ENCODE peak calls at places on chromosomes 5 and 9, in four cellular contexts. One of them, this sample, is unnamed.
A peak's percentile ranks its signal among the peaks of the same experiment; 100 is the strongest.

GRCh38 chr9:113373676-113374392 is 3.0 kb downstream of the HDHD3 start:
- DNase-seq in HepG2: no peak
- DNase-seq in HCT116: no peak
- DNase-seq in K562: no peak
- DNase-seq in this sample: no peak

GRCh38 chr9:27990524-27990923 is 417.2 kb upstream of the C9orf72 start:
- DNase-seq in HCT116: no peak
- DNase-seq in HepG2: no peak
- DNase-seq in K562: no peak
- DNase-seq in this sample: no peak

GRCh38 chr5:172542651-172543131 is 88.4 kb upstream of the SH3PXD2B start:
- DNase-seq in K562: no peak
- DNase-seq in HCT116: no peak
- DNase-seq in HepG2: no peak
- DNase-seq in this sample: no peak

GRCh38 chr5:172113036-172113435 is 75.0 kb downstream of the STK10 start:
- DNase-seq in K562: no peak
- DNase-seq in HCT116: no peak
- DNase-seq in HepG2: no peak
- DNase-seq in this sample: no peak

GRCh38 chr9:89598926-89599325 is 5.9 kb upstream of the GADD45G start:
- DNase-seq in K562: no peak
- DNase-seq in HCT116: no peak
- DNase-seq in HepG2: no peak
- DNase-seq in this sample: no peak

GRCh38 chr9:136121801-136122200 is 3.1 kb upstream of the TMEM250 start:
- DNase-seq in HepG2: no peak
- DNase-seq in HCT116: no peak
- DNase-seq in K562: no peak
- DNase-seq in this sample: no peak

GRCh38 chr9:28317706-28318210 is 744.5 kb upstream of the C9orf72 start:
- DNase-seq in HCT116: no peak
- DNase-seq in K562: no peak
- DNase-seq in HepG2: no peak
- DNase-seq in this sample: no peak

GRCh38 chr9:110777201-110777842 is 108.7 kb downstream of the MUSK start:
- DNase-seq in K562: no peak
- DNase-seq in HCT116: no peak
- DNase-seq in HepG2: no peak
- DNase-seq in this sample: no peak

GRCh38 chr9:86741311-86742215 is 205.7 kb downstream of the GAS1 start:
- DNase-seq in HepG2: no peak
- DNase-seq in K562: no peak
- DNase-seq in HCT116: peak; percentile 87
- DNase-seq in this sample: no peak

GRCh38 chr5:31854181-31854624 is 215.3 kb downstream of the PDZD2 start:
- DNase-seq in HepG2: no peak
- DNase-seq in HCT116: no peak
- DNase-seq in K562: no peak
- DNase-seq in this sample: no peak

GRCh38 chr5:75046366-75047142 is 5.8 kb downstream of the GCNT4 start:
- DNase-seq in HepG2: no peak
- DNase-seq in HCT116: no peak
- DNase-seq in K562: no peak
- DNase-seq in this sample: no peak

GRCh38 chr5:489689-490080 is 34.6 kb downstream of the SLC9A3 start:
- DNase-seq in K562: no peak
- DNase-seq in HCT116: no peak
- DNase-seq in HepG2: no peak
- DNase-seq in this sample: no peak

GRCh38 chr5:167861134-167861930 is 430.1 kb upstream of the WWC1 start:
- DNase-seq in HCT116: no peak
- DNase-seq in K562: no peak
- DNase-seq in HepG2: no peak
- DNase-seq in this sample: peak; percentile 15

GRCh38 chr9:126149661-126150060 is 177.0 kb upstream of the MVB12B start:
- DNase-seq in K562: no peak
- DNase-seq in HCT116: no peak
- DNase-seq in HepG2: peak; percentile 24
- DNase-seq in this sample: peak; percentile 20

GRCh38 chr9:129479217-129480011 is 141.5 kb downstream of the C9orf50 start:
- DNase-seq in K562: no peak
- DNase-seq in HCT116: no peak
- DNase-seq in HepG2: peak; percentile 49
- DNase-seq in this sample: no peak

GRCh38 chr9:129549684-129550083 is 71.2 kb downstream of the C9orf50 start:
- DNase-seq in HCT116: no peak
- DNase-seq in HepG2: no peak
- DNase-seq in K562: no peak
- DNase-seq in this sample: peak; percentile 87

GRCh38 chr9:123710299-123710698 is 219.6 kb downstream of the DENND1A start:
- DNase-seq in HCT116: no peak
- DNase-seq in K562: no peak
- DNase-seq in HepG2: no peak
- DNase-seq in this sample: no peak

GRCh38 chr5:1297243-1297642 is 2.4 kb upstream of the TERT start:
- DNase-seq in K562: no peak
- DNase-seq in HCT116: no peak
- DNase-seq in HepG2: no peak
- DNase-seq in this sample: no peak

GRCh38 chr5:132830436-132831094 is at the start of gene SHROOM1:
- DNase-seq in HepG2: peak; percentile 66
- DNase-seq in HCT116: peak; percentile 44
- DNase-seq in K562: peak; percentile 92
- DNase-seq in this sample: peak; percentile 83

GRCh38 chr9:98214811-98215210 is 22.4 kb upstream of the CORO2A start:
- DNase-seq in HepG2: no peak
- DNase-seq in K562: no peak
- DNase-seq in HCT116: no peak
- DNase-seq in this sample: no peak

GRCh38 chr9:30967484-30967883 is 1417.0 kb upstream of the ACO1 start:
- DNase-seq in K562: no peak
- DNase-seq in HepG2: no peak
- DNase-seq in HCT116: peak; percentile 3
- DNase-seq in this sample: no peak

GRCh38 chr5:150350524-150351344 is 6.8 kb upstream of the TCOF1 start:
- DNase-seq in HCT116: peak; percentile 76
- DNase-seq in K562: peak; percentile 80
- DNase-seq in HepG2: peak; percentile 91
- DNase-seq in this sample: peak; percentile 82

GRCh38 chr9:134748637-134749036 is 107.0 kb downstream of the COL5A1 start:
- DNase-seq in HepG2: no peak
- DNase-seq in K562: no peak
- DNase-seq in HCT116: no peak
- DNase-seq in this sample: no peak

GRCh38 chr9:126510564-126510963 is 103.2 kb upstream of the LMX1B start:
- DNase-seq in K562: no peak
- DNase-seq in HepG2: no peak
- DNase-seq in HCT116: no peak
- DNase-seq in this sample: no peak

GRCh38 chr5:74873525-74874249 is 7.5 kb upstream of the FAM169A start:
- DNase-seq in HCT116: no peak
- DNase-seq in K562: no peak
- DNase-seq in HepG2: peak; percentile 77
- DNase-seq in this sample: no peak

GRCh38 chr9:131625848-131626670 is 80.7 kb downstream of the PRRT1B start:
- DNase-seq in HepG2: no peak
- DNase-seq in K562: no peak
- DNase-seq in HCT116: no peak
- DNase-seq in this sample: peak; percentile 79

GRCh38 chr5:155368490-155368889 is 354.9 kb downstream of the KIF4B start:
- DNase-seq in K562: no peak
- DNase-seq in HepG2: no peak
- DNase-seq in HCT116: no peak
- DNase-seq in this sample: no peak

GRCh38 chr9:25994605-25995004 is 316.4 kb upstream of the TUSC1 start:
- DNase-seq in HCT116: no peak
- DNase-seq in K562: no peak
- DNase-seq in HepG2: no peak
- DNase-seq in this sample: no peak

GRCh38 chr9:123031963-123032362 is 1.5 kb upstream of the GPR21 start:
- DNase-seq in K562: no peak
- DNase-seq in HCT116: no peak
- DNase-seq in HepG2: no peak
- DNase-seq in this sample: no peak

GRCh38 chr5:10162468-10162867 is 87.2 kb downstream of the ATPSCKMT start:
- DNase-seq in HCT116: no peak
- DNase-seq in K562: no peak
- DNase-seq in HepG2: no peak
- DNase-seq in this sample: no peak

GRCh38 chr5:136195971-136196577 is 3.1 kb upstream of the SMIM32 start:
- DNase-seq in HepG2: no peak
- DNase-seq in HCT116: no peak
- DNase-seq in K562: no peak
- DNase-seq in this sample: peak; percentile 4

GRCh38 chr5:146533260-146533857 is 17.4 kb upstream of the GPR151 start:
- DNase-seq in K562: peak; percentile 57
- DNase-seq in HCT116: peak; percentile 73
- DNase-seq in HepG2: peak; percentile 66
- DNase-seq in this sample: peak; percentile 71

GRCh38 chr9:72836790-72837189 is 116.1 kb downstream of the ALDH1A1 start:
- DNase-seq in HepG2: no peak
- DNase-seq in HCT116: no peak
- DNase-seq in K562: no peak
- DNase-seq in this sample: no peak

GRCh38 chr9:111913159-111913558 is 16.5 kb downstream of the UGCG start:
- DNase-seq in HCT116: no peak
- DNase-seq in K562: no peak
- DNase-seq in HepG2: no peak
- DNase-seq in this sample: no peak

GRCh38 chr9:111910428-111910827 is 13.8 kb downstream of the UGCG start:
- DNase-seq in K562: no peak
- DNase-seq in HepG2: no peak
- DNase-seq in HCT116: no peak
- DNase-seq in this sample: no peak

GRCh38 chr9:111904889-111905288 is 8.3 kb downstream of the UGCG start:
- DNase-seq in K562: no peak
- DNase-seq in HepG2: no peak
- DNase-seq in HCT116: no peak
- DNase-seq in this sample: no peak

GRCh38 chr9:111914749-111915424 is 18.3 kb downstream of the UGCG start:
- DNase-seq in HepG2: no peak
- DNase-seq in K562: no peak
- DNase-seq in HCT116: no peak
- DNase-seq in this sample: peak; percentile 38

GRCh38 chr9:111909444-111909843 is 12.8 kb downstream of the UGCG start:
- DNase-seq in K562: no peak
- DNase-seq in HCT116: no peak
- DNase-seq in HepG2: no peak
- DNase-seq in this sample: no peak
- TF ChIP-seq MAX in K562: no peak
- TF ChIP-seq MAX in HCT116: no peak
- TF ChIP-seq MAX in HepG2: no peak
- TF ChIP-seq MAX in this sample: no peak

GRCh38 chr5:34009610-34010009 is 1.8 kb upstream of the AMACR start:
- DNase-seq in HepG2: no peak
- DNase-seq in HCT116: no peak
- DNase-seq in K562: no peak
- DNase-seq in this sample: no peak

GRCh38 chr5:34013547-34013946 is 5.7 kb upstream of the AMACR start:
- DNase-seq in HepG2: no peak
- DNase-seq in K562: no peak
- DNase-seq in HCT116: no peak
- DNase-seq in this sample: no peak

GRCh38 chr5:34008721-34009120 is 871 bp upstream of the AMACR start:
- DNase-seq in HCT116: no peak
- DNase-seq in K562: no peak
- DNase-seq in HepG2: no peak
- DNase-seq in this sample: no peak

GRCh38 chr5:34012791-34013190 is 4.9 kb upstream of the AMACR start:
- DNase-seq in HepG2: no peak
- DNase-seq in HCT116: no peak
- DNase-seq in K562: no peak
- DNase-seq in this sample: no peak

GRCh38 chr5:34011521-34011920 is 3.7 kb upstream of the AMACR start:
- DNase-seq in HepG2: no peak
- DNase-seq in K562: no peak
- DNase-seq in HCT116: no peak
- DNase-seq in this sample: no peak
- TF ChIP-seq JUND in HepG2: no peak
- TF ChIP-seq JUND in K562: no peak
- TF ChIP-seq JUND in HCT116: no peak
- TF ChIP-seq JUND in this sample: no peak

GRCh38 chr5:178292826-178293205 is 60.2 kb upstream of the PHYKPL start:
- DNase-seq in K562: no peak
- DNase-seq in HepG2: no peak
- DNase-seq in HCT116: no peak
- DNase-seq in this sample: no peak
- TF ChIP-seq MAX in K562: no peak
- TF ChIP-seq MAX in HepG2: no peak
- TF ChIP-seq MAX in HCT116: no peak
- TF ChIP-seq MAX in this sample: no peak

GRCh38 chr9:116238225-116238624 is 84.6 kb downstream of the PAPPA start:
- DNase-seq in HCT116: no peak
- DNase-seq in K562: no peak
- DNase-seq in HepG2: no peak
- DNase-seq in this sample: no peak
- TF ChIP-seq JUND in HCT116: no peak
- TF ChIP-seq JUND in K562: no peak
- TF ChIP-seq JUND in HepG2: no peak
- TF ChIP-seq JUND in this sample: peak; percentile 87

GRCh38 chr5:59003641-59004040 is 420.8 kb downstream of the RAB3C start:
- DNase-seq in HepG2: no peak
- DNase-seq in K562: no peak
- DNase-seq in HCT116: no peak
- DNase-seq in this sample: no peak

GRCh38 chr5:59005934-59006701 is 423.2 kb downstream of the RAB3C start:
- DNase-seq in HepG2: no peak
- DNase-seq in K562: no peak
- DNase-seq in HCT116: no peak
- DNase-seq in this sample: no peak

GRCh38 chr5:59003124-59003523 is 420.2 kb downstream of the RAB3C start:
- DNase-seq in HCT116: no peak
- DNase-seq in K562: no peak
- DNase-seq in HepG2: no peak
- DNase-seq in this sample: no peak

GRCh38 chr5:59008816-59009473 is 426.1 kb downstream of the RAB3C start:
- DNase-seq in HCT116: no peak
- DNase-seq in HepG2: no peak
- DNase-seq in K562: no peak
- DNase-seq in this sample: no peak

GRCh38 chr5:59007460-59008063 is 424.7 kb downstream of the RAB3C start:
- DNase-seq in K562: no peak
- DNase-seq in HepG2: no peak
- DNase-seq in HCT116: peak; percentile 10
- DNase-seq in this sample: peak; percentile 15
- TF ChIP-seq MAX in K562: no peak
- TF ChIP-seq MAX in HepG2: no peak
- TF ChIP-seq MAX in HCT116: no peak
- TF ChIP-seq MAX in this sample: no peak

This sample was measured in SK-N-SH.